ENCODE peak calls at places on chromosomes 2 and 18, in ten cellular contexts. X is NCI-H1417; A is activated T-helper 1 cell treated with Interleukin-2 at 50 U/mL for 16 hours; B is germinal center; M is naive thymus-derived CD8-positive, alpha-beta T cell; E is stimulated activated CD4-positive, alpha-beta T cell treated with anti-CD3 and anti-CD28 coated beads, Interleukin-2, amount 100 ng/mL, for 48 hours; L is endothelial cell of umbilical vein; Y is M059J; W is activated CD4-positive, alpha-beta T cell treated with anti-CD3 and anti-CD28 coated beads, Interleukin-2, amount 50 U/mL, for 24 hours; R is HEK293T. N is an unnamed sample.

GRCh38 chr2:69830045-69830905 is 815 bp downstream of the GMCL1 start:
- DNase-seq in X (no peak), A (peak; percentile 17), B (peak; percentile 37), M (peak; percentile 75), E (peak; percentile 36), L (peak; percentile 44), Y (peak; percentile 67), W (peak; percentile 9), R (peak; percentile 30), N (peak; percentile 69)

GRCh38 chr2:62501794-62502500 is 4.0 kb downstream of the TMEM17 start:
- DNase-seq in X (peak; percentile 21), A (no peak), B (no peak), M (no peak), E (no peak), L (no peak), Y (no peak), W (no peak), R (no peak), N (no peak)

GRCh38 chr18:28582724-28583123 is 405.8 kb upstream of the CDH2 start:
- DNase-seq in X (no peak), A (no peak), B (no peak), M (no peak), E (no peak), L (no peak), Y (no peak), W (no peak), R (no peak), N (no peak)

GRCh38 chr2:237858294-237859081 is 935 bp upstream of the RAMP1 start:
- DNase-seq in X (no peak), A (no peak), B (peak; percentile 46), M (no peak), E (peak; percentile 32), L (peak; percentile 60), Y (peak; percentile 78), W (peak; percentile 30), R (peak; percentile 67), N (peak; percentile 88)

GRCh38 chr2:175275499-175275898 is 94.0 kb upstream of the ATP5MC3 start:
- DNase-seq in X (no peak), A (no peak), B (no peak), M (no peak), E (no peak), L (no peak), Y (no peak), W (no peak), R (no peak), N (no peak)

GRCh38 chr2:55887351-55887750 is 36.2 kb downstream of the EFEMP1 start:
- DNase-seq in X (no peak), A (no peak), B (no peak), M (no peak), E (no peak), L (no peak), Y (peak; percentile 43), W (no peak), R (no peak), N (no peak)

GRCh38 chr2:197504000-197504399 is 3.8 kb downstream of the HSPE1 start:
- DNase-seq in X (no peak), A (no peak), B (no peak), M (no peak), E (no peak), L (no peak), Y (no peak), W (no peak), R (no peak), N (no peak)

GRCh38 chr2:238848941-238849853 is 1.3 kb downstream of the TWIST2 start:
- DNase-seq in X (no peak), A (no peak), B (no peak), M (no peak), E (no peak), L (peak; percentile 26), Y (peak; percentile 21), W (no peak), R (no peak), N (no peak)

GRCh38 chr2:64945973-64946736 is 43.0 kb upstream of the SLC1A4 start:
- DNase-seq in X (no peak), A (peak; percentile 15), B (peak; percentile 65), M (peak; percentile 68), E (peak; percentile 55), L (no peak), Y (no peak), W (peak; percentile 41), R (no peak), N (peak; percentile 92)

GRCh38 chr2:48915227-48915626 is 159.7 kb upstream of the LHCGR start:
- DNase-seq in X (no peak), A (no peak), B (no peak), M (no peak), E (no peak), L (no peak), Y (no peak), W (no peak), R (no peak), N (no peak)

GRCh38 chr2:177322801-177323261 is 58.3 kb upstream of the NFE2L2 start:
- DNase-seq in X (no peak), A (no peak), B (no peak), M (no peak), E (no peak), L (no peak), Y (no peak), W (no peak), R (no peak), N (no peak)

GRCh38 chr2:71561441-71562267 is 108.3 kb downstream of the DYSF start:
- DNase-seq in X (no peak), A (no peak), B (no peak), M (peak; percentile 34), E (no peak), L (no peak), Y (no peak), W (no peak), R (no peak), N (no peak)

GRCh38 chr2:39547811-39548719 is 111.0 kb upstream of the MAP4K3 start:
- DNase-seq in X (no peak), A (no peak), B (no peak), M (no peak), E (no peak), L (no peak), Y (peak; percentile 91), W (no peak), R (no peak), N (no peak)

GRCh38 chr18:44801796-44802195 is 121.1 kb downstream of the SETBP1 start:
- DNase-seq in X (no peak), A (no peak), B (no peak), M (no peak), E (no peak), L (no peak), Y (no peak), W (no peak), R (no peak), N (no peak)

GRCh38 chr18:13532406-13533075 is 193.8 kb downstream of the FAM210A start:
- DNase-seq in X (no peak), A (no peak), B (no peak), M (no peak), E (no peak), L (no peak), Y (no peak), W (no peak), R (no peak), N (no peak)

GRCh38 chr2:44163782-44164181 is 4.9 kb upstream of the PPM1B start:
- DNase-seq in X (no peak), A (no peak), B (no peak), M (no peak), E (no peak), L (no peak), Y (no peak), W (no peak), R (no peak), N (peak; percentile 63)

GRCh38 chr2:136022747-136023146 is 37.3 kb upstream of the DARS1 start:
- DNase-seq in X (no peak), A (no peak), B (no peak), M (no peak), E (no peak), L (no peak), Y (no peak), W (no peak), R (no peak), N (peak; percentile 61)

GRCh38 chr2:7773362-7773973 is 856.3 kb downstream of the RNF144A start:
- DNase-seq in X (no peak), A (no peak), B (no peak), M (no peak), E (no peak), L (no peak), Y (no peak), W (peak; percentile 15), R (no peak), N (peak; percentile 80)

GRCh38 chr2:62217980-62218379 is 22.1 kb downstream of the B3GNT2 start:
- DNase-seq in X (no peak), A (no peak), B (no peak), M (no peak), E (no peak), L (peak; percentile 71), Y (peak; percentile 47), W (no peak), R (no peak), N (no peak)

GRCh38 chr18:76339246-76339620 is 155.8 kb downstream of the ZNF516 start:
- DNase-seq in X (no peak), A (no peak), B (no peak), M (no peak), E (no peak), L (no peak), Y (no peak), W (no peak), R (no peak), N (no peak)

GRCh38 chr2:216320852-216321251 is 51.4 kb downstream of the MARCHF4 start:
- DNase-seq in X (no peak), A (no peak), B (no peak), M (no peak), E (no peak), L (no peak), Y (no peak), W (no peak), R (no peak), N (no peak)

GRCh38 chr2:23541453-23542334 is 156.7 kb downstream of the KLHL29 start:
- DNase-seq in X (peak; percentile 58), A (no peak), B (no peak), M (no peak), E (no peak), L (no peak), Y (peak; percentile 29), W (no peak), R (peak; percentile 29), N (no peak)

N was measured in KBM-7.